ENCODE peak calls at places on chromosomes 13 and 19, in eight cellular contexts. One of them, this sample, is unnamed.

GRCh38 chr19:19627716-19628498 is at the start of gene LPAR2:
- DNase-seq in activated CD4-positive, alpha-beta T cell treated with anti-CD3 and anti-CD28 coated beads, Interleukin-2, amount 50 U/mL, for 1 hour: peak; percentile 77
- DNase-seq in dermis blood vessel endothelial cell: no peak
- DNase-seq in gastrocnemius medialis: no peak
- DNase-seq in epithelial cell of prostate: no peak
- DNase-seq in NCI-H1105 treated with DMSO at 0.1 percent for 48 hours: peak; percentile 81
- DNase-seq in cardiac septum: no peak
- DNase-seq in naive thymus-derived CD8-positive, alpha-beta T cell: peak; percentile 93
- DNase-seq in this sample: no peak

GRCh38 chr13:44726214-44726613 is 150.1 kb upstream of the TSC22D1 start:
- DNase-seq in gastrocnemius medialis: no peak
- DNase-seq in cardiac septum: no peak
- DNase-seq in activated CD4-positive, alpha-beta T cell treated with anti-CD3 and anti-CD28 coated beads, Interleukin-2, amount 50 U/mL, for 1 hour: no peak
- DNase-seq in dermis blood vessel endothelial cell: no peak
- DNase-seq in naive thymus-derived CD8-positive, alpha-beta T cell: no peak
- DNase-seq in epithelial cell of prostate: no peak
- DNase-seq in NCI-H1105 treated with DMSO at 0.1 percent for 48 hours: no peak
- DNase-seq in this sample: no peak

GRCh38 chr19:57465680-57466381 is 8.9 kb upstream of the VN1R1 start:
- DNase-seq in cardiac septum: no peak
- DNase-seq in dermis blood vessel endothelial cell: peak; percentile 35
- DNase-seq in naive thymus-derived CD8-positive, alpha-beta T cell: no peak
- DNase-seq in gastrocnemius medialis: peak; percentile 27
- DNase-seq in NCI-H1105 treated with DMSO at 0.1 percent for 48 hours: peak; percentile 62
- DNase-seq in epithelial cell of prostate: no peak
- DNase-seq in activated CD4-positive, alpha-beta T cell treated with anti-CD3 and anti-CD28 coated beads, Interleukin-2, amount 50 U/mL, for 1 hour: peak; percentile 3
- DNase-seq in this sample: no peak

GRCh38 chr19:49997709-49998108 is 27.5 kb downstream of the VRK3 start:
- DNase-seq in cardiac septum: no peak
- DNase-seq in dermis blood vessel endothelial cell: peak; percentile 50
- DNase-seq in NCI-H1105 treated with DMSO at 0.1 percent for 48 hours: peak; percentile 16
- DNase-seq in naive thymus-derived CD8-positive, alpha-beta T cell: no peak
- DNase-seq in activated CD4-positive, alpha-beta T cell treated with anti-CD3 and anti-CD28 coated beads, Interleukin-2, amount 50 U/mL, for 1 hour: no peak
- DNase-seq in gastrocnemius medialis: no peak
- DNase-seq in epithelial cell of prostate: no peak
- DNase-seq in this sample: no peak

GRCh38 chr13:110307697-110308376 is 753 bp downstream of the COL4A2 start:
- DNase-seq in naive thymus-derived CD8-positive, alpha-beta T cell: no peak
- DNase-seq in epithelial cell of prostate: no peak
- DNase-seq in dermis blood vessel endothelial cell: peak; percentile 60
- DNase-seq in gastrocnemius medialis: no peak
- DNase-seq in NCI-H1105 treated with DMSO at 0.1 percent for 48 hours: peak; percentile 55
- DNase-seq in activated CD4-positive, alpha-beta T cell treated with anti-CD3 and anti-CD28 coated beads, Interleukin-2, amount 50 U/mL, for 1 hour: no peak
- DNase-seq in cardiac septum: no peak
- DNase-seq in this sample: peak; percentile 88

GRCh38 chr13:23547000-23547590 is 23.1 kb upstream of the TNFRSF19 start:
- DNase-seq in epithelial cell of prostate: no peak
- DNase-seq in NCI-H1105 treated with DMSO at 0.1 percent for 48 hours: no peak
- DNase-seq in activated CD4-positive, alpha-beta T cell treated with anti-CD3 and anti-CD28 coated beads, Interleukin-2, amount 50 U/mL, for 1 hour: no peak
- DNase-seq in naive thymus-derived CD8-positive, alpha-beta T cell: no peak
- DNase-seq in gastrocnemius medialis: peak; percentile 45
- DNase-seq in dermis blood vessel endothelial cell: peak; percentile 3
- DNase-seq in cardiac septum: peak; percentile 80
- DNase-seq in this sample: no peak

GRCh38 chr13:98048263-98048662 is 94.6 kb upstream of the FARP1 start:
- DNase-seq in naive thymus-derived CD8-positive, alpha-beta T cell: no peak
- DNase-seq in NCI-H1105 treated with DMSO at 0.1 percent for 48 hours: no peak
- DNase-seq in gastrocnemius medialis: no peak
- DNase-seq in activated CD4-positive, alpha-beta T cell treated with anti-CD3 and anti-CD28 coated beads, Interleukin-2, amount 50 U/mL, for 1 hour: no peak
- DNase-seq in dermis blood vessel endothelial cell: no peak
- DNase-seq in epithelial cell of prostate: no peak
- DNase-seq in cardiac septum: no peak
- DNase-seq in this sample: peak; percentile 17

GRCh38 chr13:100892981-100893380 is 218.4 kb upstream of the TMTC4 start:
- DNase-seq in dermis blood vessel endothelial cell: no peak
- DNase-seq in NCI-H1105 treated with DMSO at 0.1 percent for 48 hours: no peak
- DNase-seq in epithelial cell of prostate: no peak
- DNase-seq in cardiac septum: no peak
- DNase-seq in gastrocnemius medialis: no peak
- DNase-seq in naive thymus-derived CD8-positive, alpha-beta T cell: no peak
- DNase-seq in activated CD4-positive, alpha-beta T cell treated with anti-CD3 and anti-CD28 coated beads, Interleukin-2, amount 50 U/mL, for 1 hour: no peak
- DNase-seq in this sample: no peak

GRCh38 chr19:30028992-30029343 is 86.9 kb downstream of the URI1 start:
- DNase-seq in dermis blood vessel endothelial cell: no peak
- DNase-seq in epithelial cell of prostate: no peak
- DNase-seq in naive thymus-derived CD8-positive, alpha-beta T cell: no peak
- DNase-seq in cardiac septum: no peak
- DNase-seq in activated CD4-positive, alpha-beta T cell treated with anti-CD3 and anti-CD28 coated beads, Interleukin-2, amount 50 U/mL, for 1 hour: no peak
- DNase-seq in NCI-H1105 treated with DMSO at 0.1 percent for 48 hours: no peak
- DNase-seq in gastrocnemius medialis: no peak
- DNase-seq in this sample: no peak

GRCh38 chr19:3359850-3360493 is 6.4 kb upstream of the NFIC start:
- DNase-seq in NCI-H1105 treated with DMSO at 0.1 percent for 48 hours: peak; percentile 20
- DNase-seq in gastrocnemius medialis: no peak
- DNase-seq in activated CD4-positive, alpha-beta T cell treated with anti-CD3 and anti-CD28 coated beads, Interleukin-2, amount 50 U/mL, for 1 hour: peak; percentile 34
- DNase-seq in epithelial cell of prostate: no peak
- DNase-seq in dermis blood vessel endothelial cell: peak; percentile 55
- DNase-seq in cardiac septum: no peak
- DNase-seq in naive thymus-derived CD8-positive, alpha-beta T cell: peak; percentile 31
- DNase-seq in this sample: no peak

GRCh38 chr13:113638173-113638746 is 19.7 kb downstream of the ATP4B start:
- DNase-seq in activated CD4-positive, alpha-beta T cell treated with anti-CD3 and anti-CD28 coated beads, Interleukin-2, amount 50 U/mL, for 1 hour: no peak
- DNase-seq in cardiac septum: peak; percentile 67
- DNase-seq in dermis blood vessel endothelial cell: no peak
- DNase-seq in gastrocnemius medialis: no peak
- DNase-seq in naive thymus-derived CD8-positive, alpha-beta T cell: no peak
- DNase-seq in NCI-H1105 treated with DMSO at 0.1 percent for 48 hours: no peak
- DNase-seq in epithelial cell of prostate: no peak
- DNase-seq in this sample: no peak

GRCh38 chr19:3142292-3142670 is 6.4 kb downstream of the GNA15 start:
- DNase-seq in dermis blood vessel endothelial cell: peak; percentile 84
- DNase-seq in cardiac septum: no peak
- DNase-seq in naive thymus-derived CD8-positive, alpha-beta T cell: no peak
- DNase-seq in epithelial cell of prostate: no peak
- DNase-seq in gastrocnemius medialis: no peak
- DNase-seq in NCI-H1105 treated with DMSO at 0.1 percent for 48 hours: no peak
- DNase-seq in activated CD4-positive, alpha-beta T cell treated with anti-CD3 and anti-CD28 coated beads, Interleukin-2, amount 50 U/mL, for 1 hour: no peak
- DNase-seq in this sample: no peak

GRCh38 chr19:7540761-7541480 is 5.4 kb downstream of the PNPLA6 start:
- DNase-seq in gastrocnemius medialis: no peak
- DNase-seq in naive thymus-derived CD8-positive, alpha-beta T cell: no peak
- DNase-seq in dermis blood vessel endothelial cell: peak; percentile 52
- DNase-seq in activated CD4-positive, alpha-beta T cell treated with anti-CD3 and anti-CD28 coated beads, Interleukin-2, amount 50 U/mL, for 1 hour: no peak
- DNase-seq in epithelial cell of prostate: no peak
- DNase-seq in NCI-H1105 treated with DMSO at 0.1 percent for 48 hours: no peak
- DNase-seq in cardiac septum: no peak
- DNase-seq in this sample: no peak

GRCh38 chr13:71034018-71034417 is 833.0 kb downstream of the DACH1 start:
- DNase-seq in dermis blood vessel endothelial cell: no peak
- DNase-seq in gastrocnemius medialis: no peak
- DNase-seq in naive thymus-derived CD8-positive, alpha-beta T cell: no peak
- DNase-seq in cardiac septum: no peak
- DNase-seq in epithelial cell of prostate: no peak
- DNase-seq in activated CD4-positive, alpha-beta T cell treated with anti-CD3 and anti-CD28 coated beads, Interleukin-2, amount 50 U/mL, for 1 hour: no peak
- DNase-seq in NCI-H1105 treated with DMSO at 0.1 percent for 48 hours: no peak
- DNase-seq in this sample: no peak

GRCh38 chr19:38869836-38870607 is 8.1 kb downstream of the RINL start:
- DNase-seq in dermis blood vessel endothelial cell: peak; percentile 76
- DNase-seq in NCI-H1105 treated with DMSO at 0.1 percent for 48 hours: peak; percentile 15
- DNase-seq in gastrocnemius medialis: peak; percentile 79
- DNase-seq in epithelial cell of prostate: no peak
- DNase-seq in naive thymus-derived CD8-positive, alpha-beta T cell: peak; percentile 97
- DNase-seq in activated CD4-positive, alpha-beta T cell treated with anti-CD3 and anti-CD28 coated beads, Interleukin-2, amount 50 U/mL, for 1 hour: peak; percentile 94
- DNase-seq in cardiac septum: peak; percentile 93
- DNase-seq in this sample: peak; percentile 96

GRCh38 chr13:102132896-102133295 is 269.0 kb downstream of the FGF14 start:
- DNase-seq in naive thymus-derived CD8-positive, alpha-beta T cell: no peak
- DNase-seq in gastrocnemius medialis: no peak
- DNase-seq in epithelial cell of prostate: no peak
- DNase-seq in dermis blood vessel endothelial cell: no peak
- DNase-seq in NCI-H1105 treated with DMSO at 0.1 percent for 48 hours: peak; percentile 73
- DNase-seq in cardiac septum: no peak
- DNase-seq in activated CD4-positive, alpha-beta T cell treated with anti-CD3 and anti-CD28 coated beads, Interleukin-2, amount 50 U/mL, for 1 hour: no peak
- DNase-seq in this sample: no peak

GRCh38 chr13:114155923-114156883 is 22.9 kb upstream of the CFAP97D2 start:
- DNase-seq in NCI-H1105 treated with DMSO at 0.1 percent for 48 hours: no peak
- DNase-seq in cardiac septum: peak; percentile 46
- DNase-seq in dermis blood vessel endothelial cell: no peak
- DNase-seq in naive thymus-derived CD8-positive, alpha-beta T cell: no peak
- DNase-seq in epithelial cell of prostate: no peak
- DNase-seq in activated CD4-positive, alpha-beta T cell treated with anti-CD3 and anti-CD28 coated beads, Interleukin-2, amount 50 U/mL, for 1 hour: no peak
- DNase-seq in gastrocnemius medialis: no peak
- DNase-seq in this sample: no peak

GRCh38 chr19:54674021-54674617 is 11.3 kb downstream of the LILRB4 start:
- DNase-seq in dermis blood vessel endothelial cell: peak; percentile 73
- DNase-seq in activated CD4-positive, alpha-beta T cell treated with anti-CD3 and anti-CD28 coated beads, Interleukin-2, amount 50 U/mL, for 1 hour: no peak
- DNase-seq in naive thymus-derived CD8-positive, alpha-beta T cell: no peak
- DNase-seq in epithelial cell of prostate: no peak
- DNase-seq in NCI-H1105 treated with DMSO at 0.1 percent for 48 hours: peak; percentile 69
- DNase-seq in gastrocnemius medialis: no peak
- DNase-seq in cardiac septum: no peak
- DNase-seq in this sample: no peak

GRCh38 chr13:49371943-49372636 is 71.8 kb downstream of the CAB39L start:
- DNase-seq in epithelial cell of prostate: no peak
- DNase-seq in gastrocnemius medialis: no peak
- DNase-seq in activated CD4-positive, alpha-beta T cell treated with anti-CD3 and anti-CD28 coated beads, Interleukin-2, amount 50 U/mL, for 1 hour: peak; percentile 5
- DNase-seq in cardiac septum: no peak
- DNase-seq in dermis blood vessel endothelial cell: no peak
- DNase-seq in NCI-H1105 treated with DMSO at 0.1 percent for 48 hours: peak; percentile 65
- DNase-seq in naive thymus-derived CD8-positive, alpha-beta T cell: no peak
- DNase-seq in this sample: no peak

GRCh38 chr13:72113070-72113469 is 246.1 kb upstream of the DACH1 start:
- DNase-seq in naive thymus-derived CD8-positive, alpha-beta T cell: no peak
- DNase-seq in dermis blood vessel endothelial cell: no peak
- DNase-seq in NCI-H1105 treated with DMSO at 0.1 percent for 48 hours: no peak
- DNase-seq in activated CD4-positive, alpha-beta T cell treated with anti-CD3 and anti-CD28 coated beads, Interleukin-2, amount 50 U/mL, for 1 hour: no peak
- DNase-seq in gastrocnemius medialis: no peak
- DNase-seq in epithelial cell of prostate: no peak
- DNase-seq in cardiac septum: no peak
- DNase-seq in this sample: no peak

GRCh38 chr19:52214241-52214640 is 24.4 kb downstream of the PPP2R1A start:
- DNase-seq in naive thymus-derived CD8-positive, alpha-beta T cell: no peak
- DNase-seq in epithelial cell of prostate: no peak
- DNase-seq in dermis blood vessel endothelial cell: no peak
- DNase-seq in gastrocnemius medialis: no peak
- DNase-seq in cardiac septum: no peak
- DNase-seq in NCI-H1105 treated with DMSO at 0.1 percent for 48 hours: no peak
- DNase-seq in activated CD4-positive, alpha-beta T cell treated with anti-CD3 and anti-CD28 coated beads, Interleukin-2, amount 50 U/mL, for 1 hour: no peak
- DNase-seq in this sample: no peak

GRCh38 chr13:75416327-75417005 is 65.5 kb downstream of the TBC1D4 start:
- DNase-seq in activated CD4-positive, alpha-beta T cell treated with anti-CD3 and anti-CD28 coated beads, Interleukin-2, amount 50 U/mL, for 1 hour: no peak
- DNase-seq in epithelial cell of prostate: no peak
- DNase-seq in naive thymus-derived CD8-positive, alpha-beta T cell: no peak
- DNase-seq in dermis blood vessel endothelial cell: no peak
- DNase-seq in gastrocnemius medialis: no peak
- DNase-seq in NCI-H1105 treated with DMSO at 0.1 percent for 48 hours: no peak
- DNase-seq in cardiac septum: no peak
- DNase-seq in this sample: no peak

GRCh38 chr19:29831041-29831548 is 19.3 kb downstream of the CCNE1 start:
- DNase-seq in naive thymus-derived CD8-positive, alpha-beta T cell: peak; percentile 43
- DNase-seq in NCI-H1105 treated with DMSO at 0.1 percent for 48 hours: no peak
- DNase-seq in cardiac septum: no peak
- DNase-seq in activated CD4-positive, alpha-beta T cell treated with anti-CD3 and anti-CD28 coated beads, Interleukin-2, amount 50 U/mL, for 1 hour: peak; percentile 53
- DNase-seq in epithelial cell of prostate: peak; percentile 83
- DNase-seq in gastrocnemius medialis: no peak
- DNase-seq in dermis blood vessel endothelial cell: no peak
- DNase-seq in this sample: no peak

GRCh38 chr19:47446534-47447469 is 24.9 kb downstream of the SLC8A2 start:
- DNase-seq in cardiac septum: no peak
- DNase-seq in dermis blood vessel endothelial cell: no peak
- DNase-seq in epithelial cell of prostate: no peak
- DNase-seq in NCI-H1105 treated with DMSO at 0.1 percent for 48 hours: peak; percentile 59
- DNase-seq in gastrocnemius medialis: no peak
- DNase-seq in activated CD4-positive, alpha-beta T cell treated with anti-CD3 and anti-CD28 coated beads, Interleukin-2, amount 50 U/mL, for 1 hour: no peak
- DNase-seq in naive thymus-derived CD8-positive, alpha-beta T cell: no peak
- DNase-seq in this sample: no peak

GRCh38 chr13:66972659-66973058 is 257.5 kb downstream of the PCDH9 start:
- DNase-seq in NCI-H1105 treated with DMSO at 0.1 percent for 48 hours: no peak
- DNase-seq in naive thymus-derived CD8-positive, alpha-beta T cell: no peak
- DNase-seq in activated CD4-positive, alpha-beta T cell treated with anti-CD3 and anti-CD28 coated beads, Interleukin-2, amount 50 U/mL, for 1 hour: no peak
- DNase-seq in cardiac septum: no peak
- DNase-seq in gastrocnemius medialis: no peak
- DNase-seq in epithelial cell of prostate: no peak
- DNase-seq in dermis blood vessel endothelial cell: no peak
- DNase-seq in this sample: no peak

GRCh38 chr19:492091-492531 is 4.2 kb upstream of the MADCAM1 start:
- DNase-seq in gastrocnemius medialis: no peak
- DNase-seq in cardiac septum: no peak
- DNase-seq in naive thymus-derived CD8-positive, alpha-beta T cell: peak; percentile 64
- DNase-seq in dermis blood vessel endothelial cell: peak; percentile 46
- DNase-seq in activated CD4-positive, alpha-beta T cell treated with anti-CD3 and anti-CD28 coated beads, Interleukin-2, amount 50 U/mL, for 1 hour: peak; percentile 45
- DNase-seq in epithelial cell of prostate: no peak
- DNase-seq in NCI-H1105 treated with DMSO at 0.1 percent for 48 hours: no peak
- DNase-seq in this sample: no peak

GRCh38 chr19:18989316-18989715 is 44.0 kb downstream of the SUGP2 start:
- DNase-seq in epithelial cell of prostate: no peak
- DNase-seq in NCI-H1105 treated with DMSO at 0.1 percent for 48 hours: no peak
- DNase-seq in cardiac septum: no peak
- DNase-seq in gastrocnemius medialis: no peak
- DNase-seq in naive thymus-derived CD8-positive, alpha-beta T cell: no peak
- DNase-seq in activated CD4-positive, alpha-beta T cell treated with anti-CD3 and anti-CD28 coated beads, Interleukin-2, amount 50 U/mL, for 1 hour: no peak
- DNase-seq in dermis blood vessel endothelial cell: no peak
- DNase-seq in this sample: no peak

GRCh38 chr13:111911754-111912452 is 155.0 kb upstream of the SOX1 start:
- DNase-seq in dermis blood vessel endothelial cell: no peak
- DNase-seq in cardiac septum: no peak
- DNase-seq in epithelial cell of prostate: no peak
- DNase-seq in NCI-H1105 treated with DMSO at 0.1 percent for 48 hours: peak; percentile 31
- DNase-seq in gastrocnemius medialis: no peak
- DNase-seq in activated CD4-positive, alpha-beta T cell treated with anti-CD3 and anti-CD28 coated beads, Interleukin-2, amount 50 U/mL, for 1 hour: no peak
- DNase-seq in naive thymus-derived CD8-positive, alpha-beta T cell: no peak
- DNase-seq in this sample: peak; percentile 52

This sample was measured in lower leg skin.